ENCODE peak calls at places on chromosomes 16 and 17, in seven cellular contexts. P is esophagus squamous epithelium, M is endothelial cell of umbilical vein, J is IMR-90, R is stomach, S is uterus, O is right atrium auricular region. U is an unnamed sample.

GRCh38 chr16:67370686-67371085 is 22.6 kb downstream of the TPPP3 start:
- DNase-seq in P (no peak), M (no peak), J (no peak), R (no peak), S (no peak), O (no peak), U (no peak)

GRCh38 chr17:19262650-19263620 is 25.8 kb downstream of the EPN2 start:
- DNase-seq in P (no peak), M (peak; percentile 75), J (peak; percentile 69), R (no peak), S (peak; percentile 56), O (no peak), U (no peak)

GRCh38 chr17:60671482-60671881 is 6.2 kb upstream of the BCAS3 start:
- DNase-seq in P (no peak), M (no peak), J (no peak), R (no peak), S (no peak), O (no peak), U (no peak)

GRCh38 chr17:37888881-37889280 is 35.3 kb upstream of the TBC1D3K start:
- DNase-seq in P (no peak), M (no peak), J (no peak), R (no peak), S (no peak), O (no peak), U (no peak)

GRCh38 chr16:54482892-54483574 is 196.4 kb upstream of the IRX3 start:
- DNase-seq in P (no peak), M (no peak), J (no peak), R (peak; percentile 37), S (no peak), O (no peak), U (no peak)

GRCh38 chr16:78122774-78123315 is 23.4 kb downstream of the WWOX start:
- DNase-seq in P (no peak), M (peak; percentile 79), J (peak; percentile 53), R (no peak), S (no peak), O (no peak), U (no peak)

GRCh38 chr17:55571095-55571494 is 59.8 kb upstream of the SMIM36 start:
- DNase-seq in P (no peak), M (no peak), J (peak; percentile 58), R (no peak), S (no peak), O (no peak), U (no peak)

GRCh38 chr16:72066747-72067146 is 3.7 kb downstream of the HPR start:
- DNase-seq in P (no peak), M (peak; percentile 39), J (peak; percentile 64), R (no peak), S (no peak), O (no peak), U (no peak)

GRCh38 chr16:7345423-7345822 is 12.8 kb downstream of the RBFOX1 start:
- DNase-seq in P (no peak), M (no peak), J (no peak), R (no peak), S (no peak), O (no peak), U (peak; percentile 35)

GRCh38 chr16:63363738-63364137 is 1327.5 kb upstream of the CDH8 start:
- DNase-seq in P (no peak), M (no peak), J (no peak), R (no peak), S (no peak), O (no peak), U (no peak)

GRCh38 chr16:22641030-22641671 is 130.5 kb downstream of the NPIPB5 start:
- DNase-seq in P (no peak), M (peak; percentile 37), J (peak; percentile 49), R (no peak), S (no peak), O (no peak), U (no peak)

GRCh38 chr16:89723279-89724250 is 2.2 kb downstream of the ZNF276 start:
- DNase-seq in P (no peak), M (peak; percentile 23), J (peak; percentile 14), R (peak; percentile 45), S (no peak), O (no peak), U (peak; percentile 64)

GRCh38 chr17:75589919-75590303 is 2.3 kb downstream of the MYO15B start:
- DNase-seq in P (no peak), M (no peak), J (no peak), R (no peak), S (peak; percentile 45), O (no peak), U (no peak)

GRCh38 chr16:10465821-10466220 is 80.0 kb downstream of the ATF7IP2 start:
- DNase-seq in P (no peak), M (no peak), J (peak; percentile 3), R (no peak), S (no peak), O (no peak), U (no peak)

DNA sequence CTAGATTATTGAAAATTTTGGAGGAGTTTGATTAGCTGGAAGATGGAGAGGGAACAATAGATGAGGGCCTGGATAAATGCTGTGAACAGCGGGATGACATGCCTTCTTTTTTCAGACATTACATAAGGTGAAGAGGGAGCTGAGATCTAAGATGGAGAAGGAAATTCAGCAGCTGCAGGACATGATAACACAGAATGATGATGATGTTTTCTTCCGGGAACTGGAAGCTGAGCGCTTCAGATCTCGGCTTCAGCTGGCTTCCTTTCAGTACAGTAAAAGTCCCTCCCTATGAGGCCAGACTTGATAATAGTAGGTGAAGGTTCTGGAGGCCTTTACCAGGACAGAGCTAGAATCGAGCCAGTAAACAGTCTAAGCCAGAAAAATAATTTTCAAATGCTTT is 30.7 kb downstream of the CEP95 start:
- DNase-seq in P (no peak), M (no peak), J (no peak), R (no peak), S (no peak), O (no peak), U (no peak)
- H3K4me3 ChIP-seq in P (no peak overlapping the region), M (no peak overlapping the region), J (no peak overlapping the region), R (no peak overlapping the region), S (no peak overlapping the region), O (no peak overlapping the region), U (no peak overlapping the region)

GRCh38 chr17:44628234-44629188 is 27.8 kb upstream of the MEIOC start:
- DNase-seq in P (no peak), M (peak; percentile 20), J (no peak), R (no peak), S (no peak), O (peak; percentile 64), U (peak; percentile 66)
- H3K27ac ChIP-seq in P (peak overlapping the region; percentile 40), M (no peak overlapping the region), J (no peak overlapping the region), R (no peak overlapping the region), S (no peak overlapping the region), O (no peak overlapping the region), U (peak overlapping the region; percentile 85)

DNA sequence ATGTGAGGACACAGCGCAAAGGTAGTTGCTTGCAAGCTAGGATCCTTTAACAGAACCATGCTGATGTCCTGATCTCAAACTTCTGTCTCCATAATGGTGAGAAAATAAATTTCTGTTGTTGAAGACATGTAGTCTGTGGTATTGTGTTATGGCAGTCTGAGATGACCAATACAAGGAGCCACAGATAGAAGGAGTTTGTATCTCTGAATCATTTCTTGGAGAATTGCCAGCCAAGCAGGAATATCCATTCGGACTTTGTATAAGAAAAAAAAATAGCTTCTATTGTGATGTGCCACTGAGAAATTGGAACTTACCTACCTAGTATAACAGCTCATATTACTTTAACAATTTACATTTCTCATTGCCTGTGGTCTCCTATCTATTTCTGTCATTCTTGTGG is 447.6 kb upstream of the CA10 start:
- DNase-seq in P (no peak), M (peak; percentile 60), J (no peak), R (no peak), S (no peak), O (no peak), U (no peak)
- H3K9me3 ChIP-seq in P (no peaks in the 10 kb centered on the region), M (no peaks in the 10 kb centered on the region), J (no peaks in the 10 kb centered on the region), R (no peaks in the 10 kb centered on the region), S (no peaks in the 10 kb centered on the region), O (no peaks in the 10 kb centered on the region), U (no peaks in the 10 kb centered on the region)

DNA sequence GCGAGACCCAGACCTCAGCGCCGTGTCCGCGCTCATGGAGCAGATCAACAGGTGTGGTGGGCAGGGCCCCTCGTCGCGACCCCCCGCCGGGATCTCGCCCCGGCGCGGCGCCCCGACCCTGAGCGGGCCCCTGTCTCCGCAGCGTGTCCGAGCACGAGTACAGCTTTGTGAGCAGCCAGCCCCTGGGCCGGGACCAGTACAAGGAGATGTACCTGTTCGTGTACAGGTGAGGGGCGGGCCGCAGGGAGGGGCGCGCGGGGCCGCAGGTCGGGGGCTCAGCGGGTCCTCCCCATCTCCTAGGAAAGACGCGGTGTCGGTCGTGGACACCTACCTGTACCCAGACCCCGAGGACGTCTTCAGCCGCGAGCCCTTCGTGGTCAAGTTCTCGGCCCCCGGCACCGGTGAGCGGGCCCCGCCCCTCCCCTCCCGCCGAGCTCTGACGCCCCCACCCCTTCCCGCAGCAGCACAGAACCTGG is 870 bp downstream of the DNASE1L2 start:
- DNase-seq in P (no peak), M (no peak), J (no peak), R (no peak), S (no peak), O (no peak), U (no peak)
- H3K4me3 ChIP-seq in P (peak overlapping the region; percentile 49), M (no peak overlapping the region), J (peak overlapping the region; percentile 6), R (peak overlapping the region; percentile 34), S (no peak overlapping the region), O (no peak overlapping the region), U (peak overlapping the region; percentile 43)

GRCh38 chr17:48997827-48998556 is 807 bp downstream of the IGF2BP1 start:
- DNase-seq in P (no peak), M (peak; percentile 35), J (no peak), R (no peak), S (no peak), O (peak; percentile 48), U (no peak)

GRCh38 chr17:48995871-48996695 is 1.1 kb upstream of the IGF2BP1 start:
- DNase-seq in P (no peak), M (peak; percentile 47), J (no peak), R (no peak), S (no peak), O (peak; percentile 43), U (no peak)

GRCh38 chr17:48997103-48997826 is at the start of gene IGF2BP1:
- DNase-seq in P (no peak), M (peak; percentile 80), J (peak; percentile 78), R (no peak), S (no peak), O (peak; percentile 51), U (no peak)

GRCh38 chr17:48995332-48995870 is 1.8 kb upstream of the IGF2BP1 start:
- DNase-seq in P (no peak), M (peak; percentile 43), J (no peak), R (no peak), S (no peak), O (peak; percentile 26), U (no peak)

DNA sequence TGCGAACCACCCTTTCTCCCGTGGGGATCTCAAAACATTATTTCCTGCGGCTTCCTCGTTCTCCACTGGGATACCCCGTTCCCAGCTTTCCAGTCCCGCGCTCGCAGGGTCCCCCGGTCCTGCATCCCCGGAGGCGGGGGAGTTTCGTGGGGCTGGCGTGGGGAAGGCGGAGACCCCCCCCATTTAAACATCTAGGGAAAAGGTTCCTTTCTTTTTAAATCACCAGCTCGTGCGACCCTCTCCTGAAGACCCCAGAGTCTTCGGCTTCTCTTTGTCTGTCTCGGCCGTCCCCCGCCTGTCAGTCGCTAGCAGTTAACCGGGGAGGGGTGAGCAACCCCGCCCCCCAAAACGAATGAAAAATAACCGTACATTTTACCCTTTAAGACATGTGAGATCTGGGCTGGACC is 486 bp upstream of the IGF2BP1 start:
- DNase-seq in P (no peak), M (no peak), J (no peak), R (no peak), S (no peak), O (no peak), U (no peak)
- H3K27ac ChIP-seq in P (no peak overlapping the region), M (no peak overlapping the region), J (peak overlapping the region; percentile 95), R (no peak overlapping the region), S (no peak overlapping the region), O (no peak overlapping the region), U (no peak overlapping the region)

GRCh38 chr16:80665356-80665755 is 124.6 kb downstream of the DYNLRB2 start:
- DNase-seq in P (no peak), M (no peak), J (no peak), R (no peak), S (no peak), O (no peak), U (no peak)
- H3K9me3 ChIP-seq in P (peaks cover 7% of the 10 kb centered on the region), M (no peaks in the 10 kb centered on the region), J (peaks cover 5% of the 10 kb centered on the region), R (peaks cover 3% of the 10 kb centered on the region), S (no peaks in the 10 kb centered on the region), O (no peaks in the 10 kb centered on the region), U (peaks cover 2% of the 10 kb centered on the region)